ENCODE peak calls at places on chromosomes 11 and 22, in six cellular contexts. H is HCT116, X is H1, L is GM12878, N is HepG2, T is NT2/D1. R is an unnamed sample.

GRCh38 chr22:45996241-45997076 is 19.5 kb upstream of the WNT7B start:
- DNase-seq in X (no peak), T (no peak), H (no peak), N (no peak), L (no peak), R (no peak)

GRCh38 chr11:12789574-12789973 is 115.4 kb downstream of the TEAD1 start:
- DNase-seq in H (no peak), X (no peak), T (no peak), N (no peak), L (no peak), R (no peak)

GRCh38 chr11:117528061-117528780 is 200.6 kb downstream of the CEP164 start:
- DNase-seq in N (no peak), T (no peak), X (no peak), H (no peak), L (no peak), R (no peak)

GRCh38 chr11:120781486-120782120 is 242.3 kb upstream of the TBCEL start:
- DNase-seq in X (no peak), L (no peak), N (no peak), T (no peak), H (no peak), R (no peak)

GRCh38 chr11:85939099-85940015 is 84.2 kb downstream of the CCDC83 start:
- DNase-seq in N (no peak), L (no peak), X (no peak), T (no peak), H (no peak), R (peak)

GRCh38 chr11:68470304-68470811 is 9.8 kb downstream of the PPP6R3 start:
- DNase-seq in T (no peak), N (no peak), X (no peak), L (no peak), H (no peak), R (peak)

GRCh38 chr11:95985174-95985808 is 61.4 kb upstream of the MTMR2 start:
- DNase-seq in H (no peak), X (no peak), T (no peak), N (no peak), L (no peak), R (no peak)

GRCh38 chr11:34899633-34900016 is 16.6 kb downstream of the APIP start:
- DNase-seq in N (no peak), L (no peak), H (no peak), T (no peak), X (no peak), R (no peak)

GRCh38 chr11:72239296-72239848 is 4.6 kb downstream of the PHOX2A start:
- DNase-seq in T (no peak), L (no peak), H (no peak), X (no peak), N (no peak), R (no peak)

GRCh38 chr11:831132-831864 is 1.5 kb upstream of the CD151 start:
- DNase-seq in H (no peak), X (no peak), N (no peak), T (no peak), L (no peak), R (no peak)

GRCh38 chr22:40797427-40797826 is 21.7 kb downstream of the SLC25A17 start:
- DNase-seq in T (no peak), N (no peak), L (no peak), X (no peak), H (no peak), R (no peak)

GRCh38 chr22:25347752-25348102 is 128.3 kb downstream of the CRYBB2 start:
- DNase-seq in N (no peak), L (no peak), T (no peak), X (no peak), H (no peak), R (no peak)

GRCh38 chr11:71991494-71991893 is 7.2 kb upstream of the IL18BP start:
- DNase-seq in H (no peak), L (peak), N (no peak), T (no peak), X (no peak), R (no peak)

GRCh38 chr11:64531906-64532312 is 59.1 kb upstream of the SLC22A12 start:
- DNase-seq in H (no peak), N (no peak), X (no peak), L (no peak), T (no peak), R (no peak)

GRCh38 chr11:39304586-39304985 is 2154.9 kb downstream of the LRRC4C start:
- DNase-seq in N (no peak), L (no peak), T (no peak), X (no peak), H (no peak), R (no peak)

GRCh38 chr11:14884667-14885273 is 7.3 kb downstream of the CYP2R1 start:
- DNase-seq in X (no peak), N (no peak), T (no peak), H (no peak), L (no peak), R (no peak)

GRCh38 chr11:31875861-31876625 is 64.9 kb upstream of the PAX6 start:
- DNase-seq in L (no peak), H (no peak), N (no peak), X (no peak), T (no peak), R (no peak)

DNA sequence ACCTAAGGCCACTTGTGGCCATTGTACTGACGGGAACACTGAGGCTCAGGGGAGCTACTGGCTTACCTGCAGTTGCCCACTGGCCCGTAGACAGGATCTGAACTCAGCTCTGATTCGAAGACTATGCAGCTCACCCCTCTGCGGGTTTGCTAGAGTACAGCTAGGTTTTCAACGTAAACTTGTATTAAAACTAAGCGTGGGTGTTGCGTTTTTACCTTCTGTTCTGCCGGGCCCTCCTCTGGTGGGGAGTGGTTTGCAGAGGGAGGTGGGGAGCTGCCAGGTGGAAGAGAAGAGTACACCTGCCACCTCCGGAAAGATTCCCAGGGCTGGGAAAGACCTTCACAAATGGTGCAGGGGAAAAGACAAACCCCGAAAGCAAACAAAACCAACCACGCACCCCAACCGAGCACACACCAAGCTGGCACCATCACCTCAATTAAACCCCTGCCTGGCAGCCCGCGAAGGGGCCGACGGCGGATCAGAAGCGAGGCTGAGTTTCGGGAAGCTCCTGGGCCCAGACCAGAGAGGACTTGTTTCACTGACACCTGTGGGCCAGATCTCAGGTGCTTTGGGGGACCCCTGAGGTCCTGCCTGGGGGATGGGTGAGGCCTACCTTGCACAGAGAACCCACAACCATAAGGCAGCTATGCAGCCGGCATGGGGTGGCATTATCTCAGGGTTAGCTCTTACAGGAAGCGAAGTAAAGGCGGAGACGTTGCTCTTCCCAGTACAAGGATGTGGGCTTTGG is 37.7 kb downstream of the SHISAL1 start:
- DNase-seq in L (no peak), N (no peak), T (no peak), X (no peak), H (no peak), R (no peak)
- TF ChIP-seq ZNF274 in L (no peak), N (no peak), T (no peak), X (no peak), H (no peak), R (no peak)

GRCh38 chr22:37132773-37133172 is 16.9 kb downstream of the IL2RB start:
- DNase-seq in L (no peak), X (no peak), T (no peak), N (no peak), H (no peak), R (no peak)
- TF ChIP-seq ZNF274 in L (no peak), X (no peak), T (no peak), N (no peak), H (no peak), R (no peak)

DNA sequence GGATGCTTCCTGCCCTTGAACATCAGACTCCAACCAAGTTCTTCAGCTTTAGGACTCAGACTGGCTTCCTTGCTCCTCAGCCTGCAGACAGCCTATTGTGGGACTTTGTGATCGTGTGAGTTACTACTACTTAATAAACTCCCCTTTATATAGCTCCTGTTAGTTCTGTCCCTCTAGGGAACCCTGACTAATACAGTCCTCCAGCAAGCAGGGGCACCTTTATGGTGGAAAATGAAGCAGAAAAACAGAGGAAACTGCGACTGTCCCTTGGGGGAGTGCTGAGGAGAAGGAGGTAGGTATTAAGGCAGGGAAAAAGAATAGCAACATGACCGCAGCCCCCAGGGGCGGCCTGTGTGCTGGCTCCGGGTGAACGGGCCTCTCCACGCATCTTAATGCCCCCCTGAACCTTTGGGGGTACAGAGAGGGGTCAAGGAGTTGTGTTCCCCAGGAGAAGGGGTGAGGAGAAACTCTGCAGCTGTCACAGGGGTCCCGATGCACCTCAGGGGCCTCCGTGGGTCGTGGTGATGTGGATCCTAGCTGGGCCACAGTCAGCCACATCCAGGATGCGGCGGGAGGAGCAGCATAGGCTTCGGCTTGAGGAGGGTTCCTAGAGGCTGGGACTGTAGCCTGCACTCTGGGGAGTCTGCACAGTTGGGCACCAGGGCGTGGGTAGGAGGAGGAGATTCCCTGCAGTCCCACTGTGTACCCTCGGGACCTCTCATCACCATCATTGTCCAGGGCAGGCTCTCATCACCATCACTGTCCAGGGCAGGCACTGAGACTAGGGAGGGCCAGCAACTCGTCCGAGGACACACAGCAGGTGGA is 34.3 kb downstream of the SHISAL1 start:
- DNase-seq in N (no peak), H (no peak), L (no peak), X (no peak), T (no peak), R (no peak)
- TF ChIP-seq ZNF274 in N (no peak), H (no peak), L (no peak), X (no peak), T (no peak), R (no peak)

DNA sequence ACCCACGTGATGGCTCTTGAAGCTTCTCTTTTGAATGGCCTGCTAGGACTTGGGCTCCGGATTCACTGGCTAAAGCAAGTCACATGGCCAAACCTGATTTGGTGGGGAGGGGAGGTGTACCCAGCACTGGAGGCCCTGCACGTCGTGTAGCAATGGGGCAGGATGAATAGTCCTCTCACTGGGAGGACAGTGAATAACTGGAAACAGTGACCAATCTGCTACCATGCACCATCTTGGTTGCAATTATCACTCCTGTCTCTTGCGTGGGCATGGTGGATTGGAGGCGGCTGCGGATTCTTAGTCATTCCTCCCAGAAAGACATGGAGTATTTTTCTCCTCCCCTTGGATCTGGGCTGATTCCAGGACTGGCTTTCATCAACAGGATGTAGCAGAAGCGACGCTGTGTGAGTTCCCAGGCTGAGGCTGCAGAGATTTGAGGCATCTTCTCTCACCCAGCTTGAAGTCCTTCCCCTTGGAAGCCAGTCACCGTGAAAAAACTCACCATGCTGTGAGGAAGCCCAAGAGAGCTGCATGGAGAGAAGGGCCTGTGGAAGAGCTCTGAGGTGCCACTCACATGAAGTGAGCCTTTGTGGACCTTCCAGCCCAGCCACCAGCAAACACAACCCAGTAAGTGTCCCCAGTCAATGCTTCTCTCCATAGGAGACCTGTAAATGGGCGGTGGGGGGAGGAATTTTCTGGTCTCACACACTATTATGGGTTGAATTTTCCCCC is 70.4 kb downstream of the IGLL1 start:
- DNase-seq in N (no peak), L (no peak), T (no peak), H (no peak), X (no peak), R (no peak)
- TF ChIP-seq ZNF274 in N (no peak), L (no peak), T (no peak), H (no peak), X (no peak), R (no peak)

GRCh38 chr22:20853236-20853660 is 5.4 kb downstream of the PI4KA start:
- DNase-seq in N (no peak), X (no peak), T (no peak), H (no peak), L (no peak), R (peak)
- TF ChIP-seq ZNF274 in N (no peak), X (no peak), T (no peak), H (no peak), L (no peak), R (no peak)

DNA sequence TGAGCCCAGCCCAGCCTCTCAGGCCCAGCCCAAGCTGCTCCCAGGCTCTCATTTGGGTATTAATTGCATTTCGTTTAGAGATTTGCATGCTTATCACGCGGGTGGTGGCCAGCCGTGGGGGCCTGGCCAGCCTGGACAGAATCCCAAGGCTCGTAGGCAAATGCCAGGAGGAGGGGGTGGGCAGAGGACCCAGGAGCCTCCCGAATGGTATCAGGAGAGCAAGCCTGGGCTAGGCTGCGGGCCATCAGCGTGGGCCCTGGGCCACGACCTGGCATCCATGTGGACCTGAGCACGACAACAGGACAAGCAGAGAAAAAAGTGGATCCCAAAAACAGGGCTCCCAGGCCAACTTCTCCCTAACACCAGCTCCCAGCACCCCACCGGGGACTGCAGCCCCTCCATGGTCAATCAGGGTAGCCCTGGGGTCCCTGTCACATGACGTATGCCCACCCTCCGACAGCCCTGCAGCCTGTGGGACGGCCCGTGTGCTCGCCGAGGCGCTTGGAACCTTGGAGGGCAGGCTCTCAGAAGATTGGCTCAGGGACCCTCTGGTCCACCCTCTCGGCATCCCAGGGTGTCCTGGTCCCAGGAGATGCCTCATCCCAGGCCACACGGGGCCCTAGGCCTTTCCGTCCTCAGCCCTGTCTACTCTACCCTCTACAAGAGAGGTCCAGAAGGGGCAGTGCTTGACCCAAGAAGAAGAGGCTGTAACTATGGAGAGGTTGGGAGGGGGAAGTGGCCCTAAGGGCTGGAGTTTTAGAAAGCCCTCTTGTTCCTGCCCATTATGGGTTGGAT is 8.8 kb downstream of the ASCL2 start:
- DNase-seq in H (no peak), X (no peak), T (no peak), N (no peak), L (no peak), R (no peak)
- TF ChIP-seq ZNF274 in H (no peak), X (no peak), T (no peak), N (no peak), L (no peak), R (no peak)

GRCh38 chr11:74701351-74701750 is 29.9 kb downstream of the CHRDL2 start:
- DNase-seq in N (peak), X (peak), L (no peak), H (peak), T (no peak), R (peak)
- TF ChIP-seq ZNF274 in N (no peak), X (no peak), L (no peak), H (no peak), T (no peak), R (no peak)